ENCODE peak calls at places on chromosomes 5 and 9, in five cellular contexts. S, K, U, C and F are unnamed samples.

GRCh38 chr5:176533894-176534611 is 3.1 kb downstream of the RNF44 start:
- DNase-seq in S (peak; percentile 74), K (no peak), U (peak; percentile 53), C (no peak), F (peak; percentile 57)

GRCh38 chr5:40446910-40447309 is 232.8 kb upstream of the PTGER4 start:
- DNase-seq in S (no peak), K (no peak), U (peak; percentile 74), C (no peak), F (no peak)

GRCh38 chr5:167770461-167770860 is 521.0 kb upstream of the WWC1 start:
- DNase-seq in S (no peak), K (no peak), U (no peak), C (no peak), F (no peak)

GRCh38 chr5:174283176-174283575 is 237.7 kb downstream of the NSG2 start:
- DNase-seq in S (no peak), K (no peak), U (peak; percentile 14), C (no peak), F (no peak)

GRCh38 chr5:174091006-174091578 is 45.6 kb downstream of the NSG2 start:
- DNase-seq in S (no peak), K (no peak), U (no peak), C (no peak), F (no peak)

GRCh38 chr5:139147743-139148079 is 50.5 kb downstream of the SIL1 start:
- DNase-seq in S (no peak), K (peak; percentile 54), U (no peak), C (peak; percentile 52), F (peak; percentile 74)

GRCh38 chr9:2493106-2493505 is 128.5 kb upstream of the VLDLR start:
- DNase-seq in S (no peak), K (peak; percentile 21), U (no peak), C (no peak), F (no peak)

GRCh38 chr9:124075761-124076160 is 64.2 kb downstream of the LHX2 start:
- DNase-seq in S (no peak), K (no peak), U (no peak), C (no peak), F (no peak)

GRCh38 chr5:134403951-134404350 is 7.7 kb downstream of the CDKN2AIPNL start:
- DNase-seq in S (no peak), K (no peak), U (no peak), C (no peak), F (no peak)

GRCh38 chr5:181181650-181182565 is 23.1 kb downstream of the TRIM7 start:
- DNase-seq in S (no peak), K (peak; percentile 69), U (peak; percentile 87), C (no peak), F (peak; percentile 77)

GRCh38 chr5:148904440-148904839 is 78.0 kb downstream of the ADRB2 start:
- DNase-seq in S (peak; percentile 64), K (no peak), U (no peak), C (peak; percentile 45), F (peak; percentile 73)

GRCh38 chr5:1429501-1429900 is 15.7 kb downstream of the SLC6A3 start:
- DNase-seq in S (no peak), K (no peak), U (peak; percentile 27), C (no peak), F (peak; percentile 8)

GRCh38 chr5:54390015-54390414 is 65.5 kb upstream of the HSPB3 start:
- DNase-seq in S (no peak), K (peak; percentile 86), U (no peak), C (no peak), F (no peak)

GRCh38 chr5:150656191-150657132 is 4.6 kb upstream of the MYOZ3 start:
- DNase-seq in S (peak; percentile 88), K (peak; percentile 77), U (peak; percentile 88), C (peak; percentile 62), F (peak; percentile 90)

GRCh38 chr5:180670157-180670556 is 20.8 kb upstream of the FLT4 start:
- DNase-seq in S (no peak), K (no peak), U (no peak), C (no peak), F (no peak)

GRCh38 chr9:36572515-36573418 is at the start of gene MELK:
- DNase-seq in S (peak; percentile 90), K (peak; percentile 71), U (peak; percentile 92), C (peak; percentile 71), F (peak; percentile 90)

GRCh38 chr5:137954131-137954879 is 65.0 kb downstream of the PKD2L2 start:
- DNase-seq in S (no peak), K (peak; percentile 73), U (peak; percentile 81), C (no peak), F (no peak)

GRCh38 chr5:76820491-76820890 is 1.7 kb downstream of the F2RL1 start:
- DNase-seq in S (no peak), K (no peak), U (no peak), C (no peak), F (no peak)